ENCODE peak calls at places on chromosome 3, in ten cellular contexts. One of them, this sample, is unnamed.

GRCh38 chr3:114128826-114129225 is 50.0 kb downstream of the DRD3 start:
- DNase-seq in MCF 10A: peak
- DNase-seq in GM20000: no peak
- DNase-seq in OCI-LY7: no peak
- DNase-seq in glutamatergic neuron: no peak
- DNase-seq in A673: no peak
- DNase-seq in endothelial cell: no peak
- DNase-seq in neural progenitor cell: no peak
- DNase-seq in IMR-90: no peak
- DNase-seq in stomach: no peak
- DNase-seq in this sample: no peak

GRCh38 chr3:105351821-105352220 is 14.9 kb upstream of the ALCAM start:
- DNase-seq in MCF 10A: peak
- DNase-seq in GM20000: no peak
- DNase-seq in OCI-LY7: no peak
- DNase-seq in glutamatergic neuron: no peak
- DNase-seq in A673: no peak
- DNase-seq in endothelial cell: no peak
- DNase-seq in neural progenitor cell: no peak
- DNase-seq in IMR-90: peak
- DNase-seq in stomach: no peak
- DNase-seq in this sample: no peak

GRCh38 chr3:188554404-188554803 is 400.4 kb downstream of the LPP start:
- DNase-seq in MCF 10A: peak
- DNase-seq in GM20000: no peak
- DNase-seq in OCI-LY7: no peak
- DNase-seq in glutamatergic neuron: no peak
- DNase-seq in A673: no peak
- DNase-seq in endothelial cell: no peak
- DNase-seq in neural progenitor cell: no peak
- DNase-seq in IMR-90: peak
- DNase-seq in stomach: no peak
- DNase-seq in this sample: no peak

GRCh38 chr3:72329354-72329753 is 518.9 kb downstream of the SHQ1 start:
- DNase-seq in MCF 10A: no peak
- DNase-seq in GM20000: no peak
- DNase-seq in OCI-LY7: no peak
- DNase-seq in glutamatergic neuron: no peak
- DNase-seq in A673: no peak
- DNase-seq in endothelial cell: no peak
- DNase-seq in neural progenitor cell: no peak
- DNase-seq in IMR-90: no peak
- DNase-seq in stomach: no peak
- DNase-seq in this sample: no peak

GRCh38 chr3:155747286-155747685 is 2.4 kb upstream of the PLCH1 start:
- DNase-seq in MCF 10A: no peak
- DNase-seq in GM20000: no peak
- DNase-seq in OCI-LY7: no peak
- DNase-seq in glutamatergic neuron: no peak
- DNase-seq in A673: no peak
- DNase-seq in endothelial cell: no peak
- DNase-seq in neural progenitor cell: no peak
- DNase-seq in IMR-90: no peak
- DNase-seq in stomach: no peak
- DNase-seq in this sample: no peak

GRCh38 chr3:98326945-98327344 is 26.7 kb upstream of the OR5K4 start:
- DNase-seq in MCF 10A: no peak
- DNase-seq in GM20000: peak
- DNase-seq in OCI-LY7: no peak
- DNase-seq in glutamatergic neuron: no peak
- DNase-seq in A673: no peak
- DNase-seq in endothelial cell: no peak
- DNase-seq in neural progenitor cell: no peak
- DNase-seq in IMR-90: no peak
- DNase-seq in stomach: no peak
- DNase-seq in this sample: peak

GRCh38 chr3:63353383-63353782 is 75.3 kb downstream of the SYNPR start:
- DNase-seq in MCF 10A: no peak
- DNase-seq in GM20000: no peak
- DNase-seq in OCI-LY7: no peak
- DNase-seq in glutamatergic neuron: no peak
- DNase-seq in A673: no peak
- DNase-seq in endothelial cell: no peak
- DNase-seq in neural progenitor cell: no peak
- DNase-seq in IMR-90: peak
- DNase-seq in stomach: no peak
- DNase-seq in this sample: no peak

GRCh38 chr3:27559835-27560234 is 75.7 kb upstream of the SLC4A7 start:
- DNase-seq in MCF 10A: peak
- DNase-seq in GM20000: no peak
- DNase-seq in OCI-LY7: no peak
- DNase-seq in glutamatergic neuron: no peak
- DNase-seq in A673: no peak
- DNase-seq in endothelial cell: no peak
- DNase-seq in neural progenitor cell: no peak
- DNase-seq in IMR-90: peak
- DNase-seq in stomach: no peak
- DNase-seq in this sample: no peak

GRCh38 chr3:54357307-54357706 is 235.0 kb downstream of the CACNA2D3 start:
- DNase-seq in MCF 10A: peak
- DNase-seq in GM20000: no peak
- DNase-seq in OCI-LY7: no peak
- DNase-seq in glutamatergic neuron: no peak
- DNase-seq in A673: no peak
- DNase-seq in endothelial cell: no peak
- DNase-seq in neural progenitor cell: no peak
- DNase-seq in IMR-90: no peak
- DNase-seq in stomach: no peak
- DNase-seq in this sample: no peak

GRCh38 chr3:89276116-89276515 is 168.7 kb downstream of the EPHA3 start:
- DNase-seq in MCF 10A: no peak
- DNase-seq in GM20000: no peak
- DNase-seq in OCI-LY7: no peak
- DNase-seq in glutamatergic neuron: no peak
- DNase-seq in A673: no peak
- DNase-seq in endothelial cell: no peak
- DNase-seq in neural progenitor cell: no peak
- DNase-seq in IMR-90: no peak
- DNase-seq in stomach: no peak
- DNase-seq in this sample: no peak

GRCh38 chr3:138935864-138936762 is 10.8 kb downstream of the FOXL2 start:
- DNase-seq in MCF 10A: peak
- DNase-seq in GM20000: peak
- DNase-seq in OCI-LY7: peak
- DNase-seq in glutamatergic neuron: peak
- DNase-seq in A673: peak
- DNase-seq in endothelial cell: peak
- DNase-seq in neural progenitor cell: peak
- DNase-seq in IMR-90: peak
- DNase-seq in stomach: peak
- DNase-seq in this sample: peak

GRCh38 chr3:10284496-10284895 is 8.3 kb downstream of the GHRL start:
- DNase-seq in MCF 10A: no peak
- DNase-seq in GM20000: no peak
- DNase-seq in OCI-LY7: no peak
- DNase-seq in glutamatergic neuron: no peak
- DNase-seq in A673: no peak
- DNase-seq in endothelial cell: no peak
- DNase-seq in neural progenitor cell: no peak
- DNase-seq in IMR-90: no peak
- DNase-seq in stomach: no peak
- DNase-seq in this sample: no peak

GRCh38 chr3:155782390-155782953 is 23.6 kb downstream of the C3orf33 start:
- DNase-seq in MCF 10A: no peak
- DNase-seq in GM20000: no peak
- DNase-seq in OCI-LY7: no peak
- DNase-seq in glutamatergic neuron: no peak
- DNase-seq in A673: no peak
- DNase-seq in endothelial cell: no peak
- DNase-seq in neural progenitor cell: no peak
- DNase-seq in IMR-90: no peak
- DNase-seq in stomach: no peak
- DNase-seq in this sample: no peak

GRCh38 chr3:122215592-122216298 is 32.3 kb downstream of the CASR start:
- DNase-seq in MCF 10A: no peak
- DNase-seq in GM20000: no peak
- DNase-seq in OCI-LY7: no peak
- DNase-seq in glutamatergic neuron: no peak
- DNase-seq in A673: no peak
- DNase-seq in endothelial cell: no peak
- DNase-seq in neural progenitor cell: no peak
- DNase-seq in IMR-90: no peak
- DNase-seq in stomach: no peak
- DNase-seq in this sample: no peak
- TF ChIP-seq CTCF in MCF 10A: no peak
- TF ChIP-seq CTCF in GM20000: no peak
- TF ChIP-seq CTCF in OCI-LY7: no peak
- TF ChIP-seq CTCF in glutamatergic neuron: no peak
- TF ChIP-seq CTCF in A673: no peak
- TF ChIP-seq CTCF in endothelial cell: no peak
- TF ChIP-seq CTCF in neural progenitor cell: no peak
- TF ChIP-seq CTCF in IMR-90: no peak
- TF ChIP-seq CTCF in stomach: no peak
- TF ChIP-seq CTCF in this sample: no peak

DNA sequence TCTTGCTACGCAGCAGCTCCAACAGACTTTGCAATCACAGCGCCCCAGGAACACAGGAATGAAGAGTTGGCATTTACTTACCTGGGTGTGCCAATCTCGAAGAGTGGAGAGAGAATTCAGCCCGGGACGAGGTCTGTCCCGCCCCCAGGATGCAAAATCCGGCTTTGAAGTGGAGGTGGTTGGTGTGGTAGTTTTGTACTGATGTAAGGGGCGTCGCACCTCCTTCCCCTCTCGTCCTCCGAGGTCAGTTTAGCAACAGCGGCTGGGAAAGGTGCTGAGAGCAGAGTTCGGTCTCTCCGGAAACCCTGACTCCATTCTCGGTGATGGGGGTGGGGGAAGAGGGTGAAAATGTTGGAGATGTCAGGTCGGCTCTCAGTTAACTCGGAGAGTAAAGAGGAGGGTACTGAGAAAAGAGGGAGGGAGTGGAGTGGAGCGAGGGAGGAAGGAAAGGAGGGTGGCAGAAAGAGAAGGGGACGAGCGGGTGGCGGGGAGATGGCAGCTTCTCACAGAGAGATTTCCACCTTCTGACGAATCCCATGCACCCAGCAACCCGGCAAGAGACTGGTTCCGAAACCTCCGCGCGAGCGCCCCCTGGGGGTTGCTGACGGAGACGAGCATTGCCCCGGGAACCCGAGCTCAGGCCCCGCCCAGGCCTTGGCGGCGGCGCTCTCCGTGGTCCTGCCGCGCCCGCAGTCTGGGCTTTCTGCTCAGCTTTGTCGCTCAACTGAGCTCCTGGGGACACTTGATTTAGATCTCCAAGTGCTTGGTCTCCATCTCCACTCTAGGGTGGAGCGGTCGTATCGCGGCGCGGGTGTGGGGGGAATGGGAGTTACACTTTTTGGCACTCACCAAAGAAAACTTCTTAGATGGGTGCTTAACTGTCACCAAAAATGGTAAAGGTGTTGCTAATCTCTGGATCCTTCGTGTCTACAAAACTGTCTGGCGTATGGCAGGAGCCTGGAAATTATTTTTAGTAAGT is at the start of gene CPNE4:
- DNase-seq in MCF 10A: peak
- DNase-seq in GM20000: peak
- DNase-seq in OCI-LY7: peak
- DNase-seq in glutamatergic neuron: peak
- DNase-seq in A673: peak
- DNase-seq in endothelial cell: peak
- DNase-seq in neural progenitor cell: peak
- DNase-seq in IMR-90: peak
- DNase-seq in stomach: peak
- DNase-seq in this sample: peak
- TF ChIP-seq CTCF in MCF 10A: peak
- TF ChIP-seq CTCF in GM20000: peak
- TF ChIP-seq CTCF in OCI-LY7: peak
- TF ChIP-seq CTCF in glutamatergic neuron: peak
- TF ChIP-seq CTCF in A673: peak
- TF ChIP-seq CTCF in endothelial cell: peak
- TF ChIP-seq CTCF in neural progenitor cell: peak
- TF ChIP-seq CTCF in IMR-90: peak
- TF ChIP-seq CTCF in stomach: peak
- TF ChIP-seq CTCF in this sample: peak

GRCh38 chr3:29144807-29145206 is 136.1 kb upstream of the RBMS3 start:
- DNase-seq in MCF 10A: no peak
- DNase-seq in GM20000: no peak
- DNase-seq in OCI-LY7: no peak
- DNase-seq in glutamatergic neuron: no peak
- DNase-seq in A673: peak
- DNase-seq in endothelial cell: no peak
- DNase-seq in neural progenitor cell: peak
- DNase-seq in IMR-90: peak
- DNase-seq in stomach: no peak
- DNase-seq in this sample: no peak
- TF ChIP-seq CTCF in MCF 10A: no peak
- TF ChIP-seq CTCF in GM20000: no peak
- TF ChIP-seq CTCF in OCI-LY7: no peak
- TF ChIP-seq CTCF in glutamatergic neuron: no peak
- TF ChIP-seq CTCF in A673: peak
- TF ChIP-seq CTCF in endothelial cell: no peak
- TF ChIP-seq CTCF in neural progenitor cell: peak
- TF ChIP-seq CTCF in IMR-90: peak
- TF ChIP-seq CTCF in stomach: no peak
- TF ChIP-seq CTCF in this sample: no peak

DNA sequence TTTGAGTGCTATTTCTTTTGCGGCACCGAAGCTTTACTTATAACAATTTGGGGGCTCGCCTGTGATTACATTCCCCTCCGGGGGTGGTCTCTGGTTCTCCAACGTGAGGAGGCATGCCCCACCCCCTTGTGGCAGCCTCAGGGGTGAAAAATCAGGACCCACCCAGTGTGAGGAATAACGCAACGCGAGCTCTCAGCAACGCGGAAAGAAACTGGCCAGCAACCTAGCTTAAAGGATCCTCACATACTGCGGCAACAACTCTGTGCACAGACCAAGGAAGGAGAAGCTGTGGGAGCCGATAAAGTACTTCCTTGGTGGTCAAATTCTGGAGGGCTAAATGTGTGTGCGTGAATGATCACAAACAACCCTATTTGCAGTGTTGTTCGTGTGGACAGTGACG is 5.8 kb downstream of the IQCF1 start:
- DNase-seq in MCF 10A: no peak
- DNase-seq in GM20000: no peak
- DNase-seq in OCI-LY7: no peak
- DNase-seq in glutamatergic neuron: no peak
- DNase-seq in A673: no peak
- DNase-seq in endothelial cell: no peak
- DNase-seq in neural progenitor cell: no peak
- DNase-seq in IMR-90: no peak
- DNase-seq in stomach: no peak
- DNase-seq in this sample: no peak
- TF ChIP-seq CTCF in MCF 10A: no peak
- TF ChIP-seq CTCF in GM20000: no peak
- TF ChIP-seq CTCF in OCI-LY7: no peak
- TF ChIP-seq CTCF in glutamatergic neuron: no peak
- TF ChIP-seq CTCF in A673: no peak
- TF ChIP-seq CTCF in endothelial cell: no peak
- TF ChIP-seq CTCF in neural progenitor cell: no peak
- TF ChIP-seq CTCF in IMR-90: no peak
- TF ChIP-seq CTCF in stomach: no peak
- TF ChIP-seq CTCF in this sample: no peak

GRCh38 chr3:87307805-87308204 is 31.4 kb upstream of the POU1F1 start:
- DNase-seq in MCF 10A: no peak
- DNase-seq in GM20000: peak
- DNase-seq in OCI-LY7: no peak
- DNase-seq in glutamatergic neuron: no peak
- DNase-seq in A673: no peak
- DNase-seq in endothelial cell: no peak
- DNase-seq in neural progenitor cell: no peak
- DNase-seq in IMR-90: no peak
- DNase-seq in stomach: no peak
- DNase-seq in this sample: no peak
- TF ChIP-seq CTCF in MCF 10A: no peak
- TF ChIP-seq CTCF in GM20000: no peak
- TF ChIP-seq CTCF in OCI-LY7: peak
- TF ChIP-seq CTCF in glutamatergic neuron: no peak
- TF ChIP-seq CTCF in A673: peak
- TF ChIP-seq CTCF in endothelial cell: no peak
- TF ChIP-seq CTCF in neural progenitor cell: peak
- TF ChIP-seq CTCF in IMR-90: peak
- TF ChIP-seq CTCF in stomach: no peak
- TF ChIP-seq CTCF in this sample: peak

This sample was measured in GM10248.